ENCODE peak calls at places on chromosomes 13 and 19, in five cellular contexts. O is brain microvascular endothelial cell; V is tibial nerve; D is CD8-positive, alpha-beta T cell; F is aorta. W is an unnamed sample. For H3K36me3, the result is how much of the 10 kb centered on the place peaks cover.

GRCh38 chr13:33743438-33744368 is 74.2 kb upstream of the RFC3 start:
- DNase-seq in O (no peak), D (peak), V (no peak), F (no peak), W (no peak)

GRCh38 chr13:59991395-59991794 is 172.3 kb downstream of the DIAPH3 start:
- DNase-seq in O (no peak), V (no peak), D (no peak), F (no peak), W (no peak)

GRCh38 chr13:46496086-46496485 is 56.9 kb upstream of the LRCH1 start:
- DNase-seq in V (no peak), D (no peak), F (no peak), O (no peak), W (no peak)

GRCh38 chr13:99959538-99960230 is 11.9 kb downstream of the ZIC5 start:
- DNase-seq in F (no peak), O (no peak), V (no peak), D (no peak), W (no peak)

GRCh38 chr19:50639121-50640112 is at the start of gene SYT3:
- DNase-seq in O (peak), V (no peak), D (peak), F (peak), W (no peak)

GRCh38 chr13:24680258-24680920 is at the start of gene ATP12A:
- DNase-seq in V (no peak), F (no peak), O (no peak), D (peak), W (no peak)

GRCh38 chr13:49370390-49370789 is 73.5 kb downstream of the CAB39L start:
- DNase-seq in D (no peak), O (no peak), F (no peak), V (no peak), W (peak)

GRCh38 chr19:38321646-38322323 is 2.1 kb downstream of the KCNK6 start:
- DNase-seq in V (no peak), D (no peak), F (no peak), O (no peak), W (no peak)

GRCh38 chr19:35404879-35405622 is 34.2 kb downstream of the GPR42 start:
- DNase-seq in D (no peak), O (peak), V (no peak), F (no peak), W (peak)

GRCh38 chr19:28039677-28040381 is 1173.1 kb downstream of the UQCRFS1 start:
- DNase-seq in D (no peak), O (no peak), F (no peak), V (no peak), W (no peak)

GRCh38 chr19:12411893-12412292 is 10.8 kb upstream of the ZNF799 start:
- DNase-seq in F (no peak), D (no peak), O (no peak), V (no peak), W (no peak)

GRCh38 chr19:50300814-50301606 is 28.2 kb downstream of the KCNC3 start:
- DNase-seq in F (peak), O (peak), D (no peak), V (no peak), W (no peak)

GRCh38 chr13:19810151-19810550 is 27.4 kb upstream of the PSPC1 start:
- DNase-seq in O (no peak), F (no peak), V (no peak), D (no peak), W (no peak)

GRCh38 chr13:97976551-97977375 is 23.3 kb downstream of the IPO5 start:
- DNase-seq in O (no peak), V (no peak), F (peak), D (peak), W (peak)

GRCh38 chr13:19838726-19839342 is 24.6 kb downstream of the ZMYM5 start:
- DNase-seq in F (no peak), D (no peak), V (no peak), O (peak), W (no peak)

GRCh38 chr19:45442927-45443461 is 19.3 kb upstream of the ERCC1 start:
- DNase-seq in V (peak), D (peak), O (peak), F (peak), W (peak)

GRCh38 chr19:38303517-38304351 is at the start of gene C19orf33:
- DNase-seq in V (no peak), O (no peak), F (no peak), D (no peak), W (no peak)

GRCh38 chr19:43524922-43525835 is 1.8 kb downstream of the ETHE1 start:
- DNase-seq in D (peak), V (peak), O (no peak), F (peak), W (peak)

GRCh38 chr13:67238277-67238859 is 8.2 kb upstream of the PCDH9 start:
- DNase-seq in D (no peak), O (no peak), V (no peak), F (no peak), W (no peak)

GRCh38 chr19:7869453-7869909 is 4.7 kb downstream of the PRR36 start:
- DNase-seq in F (no peak), O (no peak), D (peak), V (no peak), W (peak)

GRCh38 chr19:43648633-43649032 is 9.0 kb upstream of the CADM4 start:
- DNase-seq in F (no peak), D (no peak), O (no peak), V (no peak), W (no peak)

GRCh38 chr13:21243045-21243842 is 66.8 kb downstream of the MRPL57 start:
- DNase-seq in D (no peak), V (no peak), F (no peak), O (no peak), W (no peak)

GRCh38 chr19:6551607-6552450 is 21.0 kb downstream of the TNFSF9 start:
- DNase-seq in O (no peak), V (no peak), D (peak), F (no peak), W (no peak)

GRCh38 chr19:38534574-38534973 is 83.2 kb downstream of the MAP4K1 start:
- DNase-seq in V (no peak), F (no peak), D (no peak), O (no peak), W (no peak)

GRCh38 chr13:34357435-34358232 is 539.7 kb downstream of the RFC3 start:
- DNase-seq in F (no peak), O (peak), V (no peak), D (no peak), W (peak)

GRCh38 chr13:111926501-111927180 is 140.3 kb upstream of the SOX1 start:
- DNase-seq in V (no peak), F (no peak), D (no peak), O (no peak), W (no peak)

GRCh38 chr19:46410205-46411087 is 2.9 kb downstream of the CCDC8 start:
- DNase-seq in D (no peak), O (no peak), F (no peak), V (no peak), W (no peak)

GRCh38 chr19:11496391-11497163 is 9.1 kb downstream of the ZNF653 start:
- DNase-seq in V (peak), D (peak), F (peak), O (peak), W (peak)

GRCh38 chr19:28898279-28898678 is 314.7 kb downstream of the UQCRFS1 start:
- DNase-seq in O (no peak), D (no peak), F (no peak), V (no peak), W (no peak)

GRCh38 chr13:22717036-22717435 is 463.7 kb upstream of the SGCG start:
- DNase-seq in V (no peak), F (no peak), O (no peak), D (no peak), W (no peak)

DNA sequence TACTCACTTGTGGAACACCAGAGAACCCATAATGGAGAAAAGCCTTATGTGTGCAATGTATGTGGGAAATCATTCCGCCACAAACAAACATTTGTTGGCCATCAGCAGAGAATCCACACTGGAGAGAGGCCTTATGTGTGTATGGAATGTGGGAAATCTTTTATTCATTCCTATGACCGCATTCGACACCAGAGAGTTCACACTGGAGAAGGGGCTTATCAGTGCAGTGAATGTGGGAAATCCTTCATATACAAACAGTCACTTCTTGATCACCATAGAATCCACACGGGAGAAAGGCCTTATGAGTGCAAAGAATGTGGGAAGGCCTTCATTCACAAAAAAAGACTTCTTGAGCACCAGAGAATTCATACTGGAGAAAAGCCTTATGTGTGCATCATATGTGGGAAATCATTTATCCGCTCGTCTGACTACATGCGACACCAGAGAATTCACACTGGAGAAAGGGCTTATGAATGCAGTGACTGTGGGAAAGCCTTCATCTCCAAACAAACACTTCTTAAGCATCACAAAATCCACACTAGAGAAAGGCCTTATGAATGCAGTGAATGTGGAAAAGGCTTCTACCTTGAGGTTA is 10.9 kb downstream of the ZNF549 start:
- DNase-seq in V (no peak), D (no peak), O (no peak), F (no peak), W (no peak)
- H3K36me3 ChIP-seq in V (under half), D (half or more), O (half or more), F (under half), W (half or more)

DNA sequence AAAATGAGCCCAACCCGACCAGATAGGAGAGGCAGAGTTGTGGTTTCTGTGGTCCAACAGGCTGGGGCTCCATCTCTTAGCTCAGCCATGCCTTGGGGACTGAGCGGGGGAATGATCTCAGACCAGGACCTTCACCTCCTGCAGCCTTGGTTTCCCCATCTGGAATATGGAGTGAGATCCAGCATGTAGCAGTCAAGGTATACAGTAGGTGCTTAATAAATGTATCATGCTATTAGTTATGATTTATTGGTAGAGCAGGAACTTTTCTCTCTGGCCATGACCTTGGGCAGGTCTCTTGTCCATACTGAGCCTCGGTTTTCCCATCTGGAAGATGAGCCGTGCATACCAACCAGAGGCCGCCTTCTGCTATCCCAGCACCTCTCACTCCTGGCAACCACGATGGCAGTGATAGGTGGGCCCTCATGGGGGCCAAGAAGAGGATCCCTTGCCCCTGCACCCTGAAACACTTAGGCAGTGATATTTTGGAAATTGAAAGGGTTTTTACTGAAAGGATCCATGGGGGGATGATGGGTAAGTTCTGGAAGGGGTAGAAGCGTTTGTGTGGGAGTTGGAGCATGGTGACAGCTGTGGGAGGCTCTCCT is 9.1 kb downstream of the TM6SF2 start:
- DNase-seq in V (no peak), D (no peak), F (no peak), O (no peak), W (no peak)
- H3K27ac ChIP-seq in V (no peak), D (no peak), F (no peak), O (no peak), W (no peak)

DNA sequence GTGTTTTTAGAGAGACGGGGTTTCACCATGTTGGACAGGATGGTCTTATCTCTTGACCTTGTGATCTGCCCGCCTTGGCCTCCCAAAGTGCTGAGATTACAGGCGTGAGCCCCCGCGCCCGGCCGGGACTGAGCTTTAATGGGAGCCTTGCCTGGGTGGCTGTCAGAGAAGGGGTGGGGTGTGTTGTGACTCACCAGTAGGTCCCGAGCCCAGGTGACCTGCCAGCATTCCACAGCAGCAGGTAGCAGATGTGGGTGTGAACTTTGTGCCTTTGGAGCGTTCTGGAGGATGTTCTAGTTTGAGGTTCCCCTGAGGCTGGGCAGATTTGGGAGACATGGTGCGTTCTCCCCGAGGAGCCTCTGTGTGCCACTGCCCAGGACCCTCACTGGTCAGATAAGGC is 7.1 kb upstream of the EPN1 start:
- DNase-seq in F (no peak), O (no peak), D (no peak), V (no peak), W (no peak)
- H3K36me3 ChIP-seq in F (under half), O (half or more), D (half or more), V (under half), W (half or more)

GRCh38 chr13:113151745-113152707 is 6.4 kb upstream of the PROZ start:
- DNase-seq in D (peak), F (no peak), V (no peak), O (peak), W (no peak)
- H3K27ac ChIP-seq in D (no peak), F (no peak), V (no peak), O (no peak), W (no peak)

GRCh38 chr19:37165635-37166034 is 6.9 kb downstream of the ZNF585A start:
- DNase-seq in F (no peak), V (no peak), D (no peak), O (no peak), W (no peak)
- H3K36me3 ChIP-seq in F (under half), V (under half), D (under half), O (under half), W (under half)

W was measured in SJCRH30.